ENCODE peak calls at places on chromosomes 2 and 18, in four cellular contexts. Q is A549, Y is hepatocyte, F is HepG2. R is an unnamed sample.

GRCh38 chr2:11833601-11834000 is 87.2 kb downstream of the LPIN1 start:
- DNase-seq in Q (no peak), F (no peak), Y (no peak), R (no peak)

GRCh38 chr18:46642561-46642960 is 14.5 kb downstream of the LOXHD1 start:
- DNase-seq in Q (no peak), F (no peak), Y (no peak), R (no peak)

GRCh38 chr2:201618744-201619654 is 24.3 kb downstream of the TMEM237 start:
- DNase-seq in Y (no peak), F (no peak), Q (no peak), R (peak)

GRCh38 chr2:229641676-229642075 is 72.7 kb downstream of the DNER start:
- DNase-seq in F (no peak), Q (no peak), Y (no peak), R (no peak)

GRCh38 chr2:156356006-156356764 is 23.7 kb upstream of the NR4A2 start:
- DNase-seq in F (no peak), Q (no peak), Y (no peak), R (no peak)

GRCh38 chr2:2698182-2699116 is 367.4 kb upstream of the MYT1L start:
- DNase-seq in Q (peak), F (peak), Y (peak), R (no peak)

GRCh38 chr2:69685321-69686048 is 41.9 kb upstream of the AAK1 start:
- DNase-seq in Q (no peak), Y (peak), F (peak), R (peak)

GRCh38 chr2:98560256-98560771 is 48.0 kb downstream of the COA5 start:
- DNase-seq in Y (peak), Q (no peak), F (no peak), R (peak)

GRCh38 chr2:74763962-74764428 is 69.9 kb upstream of the HK2 start:
- DNase-seq in Y (no peak), Q (no peak), F (no peak), R (no peak)

GRCh38 chr2:3670941-3671340 is 12.9 kb downstream of the ALLC start:
- DNase-seq in F (no peak), Y (no peak), Q (no peak), R (no peak)

GRCh38 chr2:47904903-47905453 is 1.3 kb downstream of the FBXO11 start:
- DNase-seq in Y (no peak), Q (peak), F (peak), R (peak)

GRCh38 chr2:236755278-236755840 is 185.7 kb downstream of the ACKR3 start:
- DNase-seq in F (no peak), Q (no peak), Y (no peak), R (no peak)

GRCh38 chr18:49955263-49955662 is 141.9 kb upstream of the ACAA2 start:
- DNase-seq in Y (no peak), Q (no peak), F (no peak), R (no peak)

GRCh38 chr2:143015681-143016080 is 113.5 kb upstream of the ARHGAP15 start:
- DNase-seq in F (no peak), Q (no peak), Y (no peak), R (no peak)
- H3K4me2 ChIP-seq in F (no peak), Q (no peak), Y (peak), R (peak)

GRCh38 chr2:45912109-45912508 is 260.6 kb downstream of the PRKCE start:
- DNase-seq in Q (no peak), Y (peak), F (peak), R (no peak)

GRCh38 chr2:45911503-45911902 is 260.0 kb downstream of the PRKCE start:
- DNase-seq in Y (peak), Q (no peak), F (no peak), R (no peak)

GRCh38 chr2:45909677-45910191 is 258.3 kb downstream of the PRKCE start:
- DNase-seq in Y (peak), Q (no peak), F (no peak), R (no peak)

GRCh38 chr2:45908316-45909150 is 257.1 kb downstream of the PRKCE start:
- DNase-seq in F (no peak), Q (no peak), Y (no peak), R (no peak)

GRCh38 chr2:45910473-45911060 is 259.1 kb downstream of the PRKCE start:
- DNase-seq in Y (no peak), Q (no peak), F (no peak), R (no peak)
- H3K27ac ChIP-seq in Y (peak), Q (no peak), F (no peak), R (no peak)

DNA sequence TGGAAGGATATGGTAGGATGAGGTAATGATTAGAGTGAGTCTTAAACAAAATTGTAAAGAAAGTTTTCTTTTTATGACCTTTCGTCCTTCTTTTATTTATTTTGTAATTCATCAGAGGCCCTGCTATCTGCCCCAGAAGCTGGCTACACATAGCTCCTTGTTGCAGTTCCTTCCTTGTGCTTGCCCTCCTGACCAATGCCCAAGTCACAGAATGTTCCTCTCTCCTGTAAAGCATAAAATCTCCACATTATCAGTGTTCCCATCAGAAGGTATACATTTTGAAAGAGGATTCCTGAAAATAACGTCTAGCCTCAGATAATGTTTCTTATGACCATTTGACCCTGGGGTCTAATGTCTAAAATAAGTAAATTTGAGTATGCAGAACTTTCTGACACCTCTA is 78.3 kb downstream of the RND3 start:
- DNase-seq in Q (no peak), Y (no peak), F (no peak), R (no peak)
- TF ChIP-seq CTCF in Q (no peak), Y (no peak), F (no peak), R (no peak)

GRCh38 chr2:213105212-213105611 is 46.2 kb downstream of the IKZF2 start:
- DNase-seq in Y (no peak), F (no peak), Q (no peak), R (no peak)
- H3K4me2 ChIP-seq in Y (no peak), F (no peak), Q (no peak), R (no peak)

GRCh38 chr2:38105911-38106310 is 30.0 kb upstream of the CYP1B1 start:
- DNase-seq in F (no peak), Y (no peak), Q (no peak), R (no peak)

GRCh38 chr2:38109732-38110181 is 33.8 kb upstream of the CYP1B1 start:
- DNase-seq in Y (peak), F (peak), Q (peak), R (no peak)

GRCh38 chr2:38107738-38108410 is 31.9 kb upstream of the CYP1B1 start:
- DNase-seq in Q (no peak), F (no peak), Y (no peak), R (no peak)

GRCh38 chr2:38106420-38107182 is 30.6 kb upstream of the CYP1B1 start:
- DNase-seq in Q (no peak), F (no peak), Y (peak), R (peak)

GRCh38 chr2:38108907-38109731 is 33.2 kb upstream of the CYP1B1 start:
- DNase-seq in F (no peak), Q (no peak), Y (no peak), R (no peak)
- H3K27ac ChIP-seq in F (no peak), Q (peak), Y (peak), R (no peak)

DNA sequence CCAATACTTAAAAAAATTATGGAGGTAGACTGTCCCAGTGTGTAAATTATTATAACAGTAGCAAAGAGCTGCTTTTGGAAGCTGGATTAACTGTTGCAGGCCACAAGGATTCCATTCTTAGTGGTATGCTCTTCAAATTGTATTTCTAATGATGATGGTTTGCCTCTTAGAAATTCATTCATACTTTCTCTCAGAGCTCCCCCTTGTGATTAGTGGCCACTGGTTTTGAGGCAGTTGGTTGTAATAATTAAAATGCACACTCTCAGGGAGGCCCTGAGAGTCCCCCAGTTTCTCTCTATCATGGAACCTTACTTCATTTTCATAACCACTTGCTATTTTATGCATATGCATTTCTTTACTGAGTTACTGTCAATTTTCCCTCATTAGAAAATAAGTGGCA is 122.5 kb downstream of the PLA2R1 start:
- DNase-seq in Q (peak), F (peak), Y (peak), R (peak)
- TF ChIP-seq CTCF in Q (peak), F (peak), Y (peak), R (peak)

DNA sequence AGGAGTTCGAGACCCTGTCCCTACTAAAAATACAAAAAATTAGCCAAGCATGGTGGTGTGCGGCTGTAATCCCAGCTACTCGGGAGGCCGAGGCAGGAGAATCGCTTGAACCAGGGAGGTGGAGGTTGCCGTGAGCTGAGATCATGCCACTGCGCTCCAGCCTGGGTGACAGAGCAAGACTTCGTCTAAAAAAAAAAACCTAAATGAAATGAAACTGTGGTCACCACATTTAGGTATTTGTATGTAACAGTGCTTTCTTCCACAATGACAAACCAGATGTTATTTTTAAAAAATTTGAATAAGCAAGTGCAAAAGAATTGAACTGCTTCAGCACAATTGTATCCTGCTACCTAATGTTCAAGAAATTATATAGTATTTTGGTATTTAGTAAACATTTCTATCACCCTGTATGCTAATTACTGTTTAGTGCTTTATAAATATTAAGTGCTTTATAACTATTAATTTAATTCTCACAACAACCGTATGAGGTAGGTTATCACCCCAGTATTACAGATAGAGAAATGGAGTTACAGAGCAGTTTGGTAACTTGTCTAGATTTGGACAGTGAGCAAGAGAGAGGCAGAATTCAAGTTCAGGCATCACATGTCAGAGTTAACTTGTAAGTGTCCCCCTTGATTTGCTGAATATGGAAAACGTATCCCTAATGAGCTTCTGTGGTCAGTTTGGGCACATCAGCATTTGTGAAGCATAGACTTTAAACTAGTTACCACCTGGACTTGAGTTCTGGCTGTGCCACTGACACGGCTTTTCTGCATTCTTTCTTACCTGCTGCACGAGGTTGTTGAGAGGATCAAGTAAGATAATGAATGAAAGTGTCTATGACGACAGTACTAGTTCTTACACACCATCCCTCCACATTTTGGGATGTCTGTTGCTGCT is 14.4 kb downstream of the PHLPP1 start:
- DNase-seq in Q (no peak), F (no peak), Y (no peak), R (no peak)
- H3K4me2 ChIP-seq in Q (no peak), F (no peak), Y (no peak), R (no peak)

DNA sequence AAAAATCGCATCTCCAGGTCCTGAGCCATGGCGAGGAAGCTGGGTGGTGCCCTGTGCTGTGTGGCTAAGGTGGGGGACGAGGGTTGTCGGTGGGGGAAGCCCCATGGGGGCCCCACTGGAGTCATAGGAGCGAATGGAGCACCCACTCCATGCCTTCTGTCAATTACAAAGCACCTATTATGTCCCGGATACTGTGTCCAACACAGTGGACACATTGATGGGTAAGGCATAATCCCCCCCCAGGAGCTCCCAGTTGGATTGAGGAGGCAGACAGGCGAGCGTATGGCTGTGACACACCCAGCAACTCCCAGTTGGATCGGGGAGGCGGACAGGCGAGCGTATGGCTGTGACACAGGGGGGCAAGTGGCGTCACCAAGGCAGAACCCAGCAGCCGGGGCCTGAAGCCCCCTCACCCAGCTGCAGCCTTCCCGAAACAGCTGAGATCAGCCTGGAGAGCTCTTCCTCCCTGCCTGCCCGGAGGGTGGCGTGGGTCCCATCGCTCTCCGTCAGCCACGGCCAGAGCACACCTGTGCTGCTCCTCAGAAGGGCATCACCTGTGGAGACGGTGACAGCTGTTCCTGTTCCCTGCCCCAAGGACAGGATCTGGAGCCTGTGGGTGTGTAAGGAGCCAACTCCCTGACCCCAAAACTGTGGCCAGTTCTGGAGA is 69.6 kb downstream of the HPCAL1 start:
- DNase-seq in F (no peak), Q (no peak), Y (no peak), R (peak)
- H3K27ac ChIP-seq in F (no peak), Q (no peak), Y (no peak), R (no peak)

R was measured in osteoblast.